ENCODE peak calls at places on chromosomes 12 and 14, in nine cellular contexts. E is BE2C, X is MM.1S, R is IMR-90, Q is endodermal cell, S is lung, B is pancreas, C is lower lobe of right lung, V is neural progenitor cell. U is an unnamed sample.

GRCh38 chr14:49553892-49554291 is 32.3 kb downstream of the RPS29 start:
- DNase-seq in V (no peak), X (no peak), E (no peak), C (no peak), Q (no peak), R (no peak), S (no peak), B (no peak), U (no peak)

GRCh38 chr12:109540526-109541411 is 32.5 kb downstream of the MMAB start:
- DNase-seq in B (no peak), R (no peak), S (no peak), E (no peak), C (no peak), X (no peak), Q (no peak), V (no peak), U (no peak)

GRCh38 chr14:71753126-71753830 is 179.0 kb upstream of the RGS6 start:
- DNase-seq in C (peak; percentile 89), B (peak; percentile 88), V (peak; percentile 90), R (peak; percentile 85), Q (peak; percentile 96), E (peak; percentile 96), S (peak; percentile 89), X (peak; percentile 41), U (peak; percentile 63)

GRCh38 chr12:76560083-76560491 is 516 bp upstream of the OSBPL8 start:
- DNase-seq in S (no peak), E (no peak), V (no peak), C (no peak), B (no peak), Q (no peak), R (no peak), X (no peak), U (no peak)

GRCh38 chr14:100440758-100441203 is 117.6 kb downstream of the SLC25A47 start:
- DNase-seq in C (no peak), B (no peak), Q (peak; percentile 25), V (no peak), S (no peak), X (no peak), E (peak; percentile 82), R (peak; percentile 23), U (no peak)

GRCh38 chr12:80504389-80505153 is 60.5 kb downstream of the PTPRQ start:
- DNase-seq in Q (no peak), C (no peak), S (no peak), R (peak; percentile 17), X (peak; percentile 18), B (no peak), E (no peak), V (no peak), U (peak; percentile 4)

GRCh38 chr12:104638218-104638617 is 181.5 kb downstream of the CHST11 start:
- DNase-seq in C (no peak), B (no peak), S (no peak), X (no peak), E (no peak), R (no peak), Q (no peak), V (no peak), U (no peak)

GRCh38 chr12:123056053-123056452 is 75.6 kb downstream of the ARL6IP4 start:
- DNase-seq in S (no peak), R (peak; percentile 41), V (no peak), B (no peak), E (no peak), C (no peak), X (no peak), Q (no peak), U (no peak)

GRCh38 chr14:92990456-92991430 is 67.8 kb downstream of the CHGA start:
- DNase-seq in S (no peak), C (peak; percentile 44), E (peak; percentile 65), V (no peak), R (no peak), X (no peak), B (no peak), Q (no peak), U (no peak)

GRCh38 chr12:94818970-94819369 is 168.6 kb upstream of the TMCC3 start:
- DNase-seq in R (no peak), S (no peak), C (no peak), E (no peak), B (no peak), Q (no peak), X (no peak), V (no peak), U (no peak)

GRCh38 chr14:21039059-21039422 is 3.1 kb upstream of the RNASE7 start:
- DNase-seq in B (peak; percentile 77), S (peak; percentile 59), E (peak; percentile 49), R (peak; percentile 43), Q (peak; percentile 85), V (no peak), C (peak; percentile 62), X (no peak), U (peak; percentile 50)

GRCh38 chr12:48043771-48044170 is 39.5 kb upstream of the COL2A1 start:
- DNase-seq in Q (no peak), S (no peak), V (no peak), E (no peak), R (no peak), C (no peak), X (no peak), B (no peak), U (no peak)

GRCh38 chr14:71908141-71908540 is 24.1 kb upstream of the RGS6 start:
- DNase-seq in R (no peak), E (no peak), S (no peak), V (peak; percentile 9), C (no peak), B (no peak), X (no peak), Q (no peak), U (peak; percentile 5)

GRCh38 chr12:96112733-96113132 is 77.3 kb upstream of the LTA4H start:
- DNase-seq in E (no peak), B (no peak), V (no peak), C (no peak), R (no peak), Q (no peak), S (no peak), X (no peak), U (no peak)

GRCh38 chr14:42930058-42930457 is 1323.4 kb downstream of the LRFN5 start:
- DNase-seq in Q (peak; percentile 47), R (peak; percentile 58), V (peak; percentile 10), B (no peak), C (no peak), S (no peak), E (no peak), X (no peak), U (no peak)

GRCh38 chr12:48105321-48105866 is 485 bp downstream of the SENP1 start:
- DNase-seq in B (no peak), R (peak; percentile 30), Q (no peak), E (no peak), V (peak; percentile 14), S (no peak), X (peak; percentile 57), C (no peak), U (peak; percentile 25)

GRCh38 chr12:48977290-48978281 is 536 bp upstream of the WNT1 start:
- DNase-seq in Q (peak; percentile 93), B (peak; percentile 91), V (peak; percentile 82), C (peak; percentile 83), E (peak; percentile 83), R (peak; percentile 80), X (peak; percentile 65), S (peak; percentile 62), U (no peak)

GRCh38 chr12:27652174-27652763 is 44.0 kb upstream of the REP15 start:
- DNase-seq in Q (peak; percentile 88), E (peak; percentile 72), C (no peak), X (peak; percentile 62), S (peak; percentile 50), R (peak; percentile 84), B (no peak), V (peak; percentile 92), U (peak; percentile 77)

GRCh38 chr12:3950714-3951320 is 77.6 kb upstream of the PARP11 start:
- DNase-seq in C (no peak), X (no peak), R (no peak), B (no peak), S (no peak), V (no peak), E (no peak), Q (no peak), U (no peak)

DNA sequence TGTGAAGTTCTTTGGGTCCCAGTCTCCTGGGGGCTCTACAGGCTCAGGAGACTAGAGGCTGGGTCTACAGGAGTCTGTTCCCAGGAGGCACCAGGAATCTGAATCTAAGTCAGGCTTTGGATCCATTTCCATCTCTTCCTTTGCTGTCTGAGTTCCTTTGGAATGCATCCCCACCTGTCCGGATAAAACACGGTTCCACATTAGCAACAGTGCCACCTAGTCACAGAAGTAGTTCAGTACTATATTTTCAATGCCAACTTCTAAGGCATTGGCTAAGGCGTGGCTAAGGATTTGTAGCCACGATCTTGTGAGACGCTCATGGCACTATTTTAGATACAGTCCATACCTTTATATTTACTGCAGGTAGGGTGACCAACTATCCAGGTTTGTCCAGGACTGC is 15.1 kb downstream of the ZC2HC1C start:
- DNase-seq in C (no peak), X (no peak), R (no peak), S (no peak), V (no peak), Q (no peak), E (no peak), B (no peak), U (peak; percentile 38)
- TF ChIP-seq CTCF in C (peak; percentile 17), X (no peak), R (no peak), S (no peak), V (peak; percentile 19), Q (no peak), E (no peak), B (no peak), U (peak; percentile 57)

GRCh38 chr14:103627073-103628025 is 1.7 kb upstream of the KLC1 start:
- DNase-seq in S (no peak), R (no peak), B (no peak), X (no peak), E (no peak), V (no peak), Q (no peak), C (no peak), U (no peak)
- H3K4me3 ChIP-seq in S (no peak overlapping the region), R (no peak overlapping the region), B (no peak overlapping the region), X (peak overlapping the region; percentile 68), E (peak overlapping the region; percentile 92), V (no peak overlapping the region), Q (no peak overlapping the region), C (no peak overlapping the region), U (no peak overlapping the region)

DNA sequence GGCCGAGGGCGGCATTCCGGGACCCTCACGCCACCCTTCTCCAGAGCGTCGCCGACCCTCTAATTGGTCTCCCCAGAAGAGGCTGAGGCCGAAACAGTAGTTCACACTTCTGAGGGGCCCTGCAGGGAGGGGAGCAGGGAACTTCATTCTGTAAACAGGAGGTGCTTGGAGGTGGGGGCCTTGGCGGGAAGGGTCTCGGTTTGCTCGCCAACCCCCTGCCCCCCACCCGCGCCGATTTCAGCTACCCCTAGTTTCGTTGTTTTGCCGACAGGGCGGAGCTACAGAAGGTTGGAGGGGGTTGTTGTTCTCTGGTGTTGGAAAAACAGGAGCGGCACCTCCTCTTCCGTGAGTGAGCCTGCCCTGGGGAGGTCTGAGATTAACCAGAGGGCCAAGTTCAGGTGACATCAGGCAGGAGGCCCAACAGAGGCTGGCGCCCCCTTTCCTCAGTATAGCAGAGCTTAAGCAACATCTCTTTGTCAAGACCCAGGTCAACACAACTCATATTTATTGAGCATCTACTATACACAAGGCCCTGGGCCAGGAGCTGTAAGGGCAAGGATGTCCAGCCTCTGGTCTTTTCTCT is 682 bp downstream of the ERBB3 start:
- DNase-seq in E (no peak), V (peak; percentile 45), S (peak; percentile 41), X (no peak), Q (peak; percentile 88), C (peak; percentile 53), B (peak; percentile 75), R (no peak), U (peak; percentile 47)
- H3K27me3 ChIP-seq in E (peaks cover 5% of the 10 kb centered on the region), V (peaks cover 25% of the 10 kb centered on the region), S (no peaks in the 10 kb centered on the region), X (peaks cover 29% of the 10 kb centered on the region), Q (no peaks in the 10 kb centered on the region), C (peaks cover 16% of the 10 kb centered on the region), B (no peaks in the 10 kb centered on the region), R (peaks cover 38% of the 10 kb centered on the region), U (no peaks in the 10 kb centered on the region)

GRCh38 chr14:106605548-106606448 is 1079.4 kb downstream of the TMEM121 start:
- DNase-seq in C (peak; percentile 71), V (no peak), B (peak; percentile 71), S (no peak), R (no peak), X (peak; percentile 76), E (peak; percentile 79), Q (peak; percentile 44), U (no peak)
- TF ChIP-seq CTCF in C (no peak), V (no peak), B (no peak), S (no peak), R (no peak), X (peak; percentile 54), E (peak; percentile 54), Q (no peak), U (no peak)

U was measured in bronchial epithelial cell.